ENCODE peak calls at places on chromosomes 11 and 22, in ten cellular contexts. I is transverse colon, D is heart left ventricle, M is gastrocnemius medialis, R is adrenal gland, F is endothelial cell of umbilical vein, W is ovary, Y is IMR-90, L is body of pancreas, Q is spleen. Z is an unnamed sample.
A peak's percentile ranks its signal among the peaks of the same experiment; 100 is the strongest.

GRCh38 chr11:114175706-114176105 is 116.2 kb downstream of the ZBTB16 start:
- DNase-seq in R (no peak), Q (no peak), W (no peak), I (no peak), F (no peak), M (no peak), D (no peak), Y (no peak), L (no peak), Z (no peak)

GRCh38 chr11:90448280-90448679 is 225.4 kb upstream of the CHORDC1 start:
- DNase-seq in R (no peak), D (no peak), W (no peak), L (no peak), I (no peak), F (no peak), Y (no peak), M (no peak), Q (no peak), Z (no peak)

GRCh38 chr11:35031869-35032268 is 107.1 kb upstream of the CD44 start:
- DNase-seq in Q (no peak), W (no peak), F (peak; percentile 20), Y (peak; percentile 70), M (no peak), R (no peak), D (no peak), I (no peak), L (no peak), Z (no peak)

GRCh38 chr11:93887111-93887510 is 36.7 kb upstream of the VSTM5 start:
- DNase-seq in R (no peak), W (no peak), Q (no peak), I (no peak), M (no peak), L (no peak), F (no peak), Y (no peak), D (no peak), Z (no peak)

GRCh38 chr22:17013396-17014100 is 5.5 kb upstream of the GAB4 start:
- DNase-seq in L (no peak), I (no peak), F (no peak), D (no peak), W (no peak), M (no peak), Q (no peak), R (no peak), Y (no peak), Z (no peak)

GRCh38 chr11:74185695-74186094 is 14.6 kb downstream of the PPME1 start:
- DNase-seq in I (no peak), M (no peak), Q (no peak), R (no peak), F (no peak), Y (peak; percentile 83), L (no peak), D (no peak), W (no peak), Z (no peak)

GRCh38 chr11:75852406-75853017 is 37.5 kb downstream of the UVRAG start:
- DNase-seq in D (no peak), Q (no peak), L (no peak), I (no peak), R (no peak), Y (no peak), W (no peak), M (no peak), F (no peak), Z (no peak)

GRCh38 chr11:69662021-69662698 is 13.0 kb downstream of the LTO1 start:
- DNase-seq in D (peak; percentile 64), R (no peak), Q (peak; percentile 35), Y (no peak), I (no peak), F (no peak), L (peak; percentile 27), W (no peak), M (no peak), Z (no peak)

GRCh38 chr11:113562981-113563461 is 87.8 kb upstream of the DRD2 start:
- DNase-seq in D (no peak), F (no peak), L (no peak), I (no peak), Q (no peak), R (no peak), Y (no peak), M (no peak), W (no peak), Z (no peak)

GRCh38 chr11:46856605-46857339 is 10.7 kb upstream of the CKAP5 start:
- DNase-seq in D (no peak), F (no peak), M (no peak), L (no peak), Y (no peak), W (no peak), R (no peak), Q (no peak), I (no peak), Z (no peak)

GRCh38 chr22:18954333-18954732 is 18.2 kb upstream of the PRODH start:
- DNase-seq in Q (peak; percentile 92), L (peak; percentile 76), F (peak; percentile 46), M (peak; percentile 17), I (peak; percentile 57), Y (peak; percentile 25), W (peak; percentile 44), D (peak; percentile 86), R (peak; percentile 70), Z (peak; percentile 71)

GRCh38 chr11:84993386-84993785 is 633.8 kb downstream of the DLG2 start:
- DNase-seq in F (no peak), R (no peak), Q (no peak), L (no peak), Y (no peak), M (no peak), D (no peak), I (peak; percentile 11), W (no peak), Z (no peak)

GRCh38 chr11:45156731-45157130 is 10.3 kb downstream of the PRDM11 start:
- DNase-seq in F (no peak), D (peak; percentile 15), R (no peak), Y (no peak), Q (peak; percentile 23), L (no peak), W (no peak), M (no peak), I (no peak), Z (peak; percentile 38)

GRCh38 chr11:3807856-3808845 is at the start of gene PGAP2:
- DNase-seq in W (peak; percentile 59), Q (peak; percentile 93), D (peak; percentile 83), F (peak; percentile 57), R (peak; percentile 52), I (peak; percentile 77), Y (peak; percentile 35), M (peak; percentile 26), L (peak; percentile 59), Z (peak; percentile 71)

GRCh38 chr11:77473801-77474508 is at the start of gene PAK1:
- DNase-seq in I (peak; percentile 96), Y (peak; percentile 86), D (peak; percentile 87), M (peak; percentile 65), R (peak; percentile 86), F (peak; percentile 49), Q (peak; percentile 94), L (peak; percentile 94), W (peak; percentile 96), Z (peak; percentile 88)

DNA sequence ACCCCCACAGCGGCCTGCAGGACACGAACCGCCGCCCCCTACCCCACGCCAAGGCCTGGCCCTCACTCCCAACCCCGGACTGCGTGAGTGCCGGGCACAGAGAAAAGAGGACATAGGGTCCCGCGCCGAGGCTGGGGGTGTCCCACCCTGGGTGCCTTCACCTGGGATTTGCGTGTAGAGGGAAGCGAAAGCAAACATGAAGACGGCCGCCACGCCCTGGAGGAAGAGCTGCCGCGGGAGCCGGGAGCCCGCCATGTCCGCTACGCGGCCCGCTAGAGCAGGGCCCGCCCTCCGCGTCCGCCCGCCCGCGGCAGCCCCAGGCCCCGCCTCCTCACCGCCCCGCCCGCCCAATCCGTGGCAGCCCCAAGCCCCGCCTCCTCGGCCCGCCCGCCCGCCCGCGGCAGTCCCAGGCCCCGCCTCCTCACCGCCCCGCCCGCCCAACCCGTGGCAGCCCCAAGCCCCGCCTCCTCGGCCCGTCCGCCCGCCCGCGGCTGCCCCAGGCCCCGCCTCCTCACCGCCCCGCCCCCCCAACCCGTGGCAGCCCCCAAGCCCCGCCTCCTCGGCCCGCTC is at the start of gene LMF2:
- DNase-seq in D (peak; percentile 95), I (peak; percentile 95), F (peak; percentile 76), R (no peak), M (peak; percentile 78), L (peak; percentile 92), W (peak; percentile 93), Y (no peak), Q (peak; percentile 99), Z (peak; percentile 89)
- TF ChIP-seq POLR2A in D (no peak), I (peak; percentile 45), F (peak; percentile 47), R (peak; percentile 8), M (peak; percentile 27), L (peak; percentile 24), W (peak; percentile 48), Y (peak; percentile 69), Q (no peak), Z (no peak)

DNA sequence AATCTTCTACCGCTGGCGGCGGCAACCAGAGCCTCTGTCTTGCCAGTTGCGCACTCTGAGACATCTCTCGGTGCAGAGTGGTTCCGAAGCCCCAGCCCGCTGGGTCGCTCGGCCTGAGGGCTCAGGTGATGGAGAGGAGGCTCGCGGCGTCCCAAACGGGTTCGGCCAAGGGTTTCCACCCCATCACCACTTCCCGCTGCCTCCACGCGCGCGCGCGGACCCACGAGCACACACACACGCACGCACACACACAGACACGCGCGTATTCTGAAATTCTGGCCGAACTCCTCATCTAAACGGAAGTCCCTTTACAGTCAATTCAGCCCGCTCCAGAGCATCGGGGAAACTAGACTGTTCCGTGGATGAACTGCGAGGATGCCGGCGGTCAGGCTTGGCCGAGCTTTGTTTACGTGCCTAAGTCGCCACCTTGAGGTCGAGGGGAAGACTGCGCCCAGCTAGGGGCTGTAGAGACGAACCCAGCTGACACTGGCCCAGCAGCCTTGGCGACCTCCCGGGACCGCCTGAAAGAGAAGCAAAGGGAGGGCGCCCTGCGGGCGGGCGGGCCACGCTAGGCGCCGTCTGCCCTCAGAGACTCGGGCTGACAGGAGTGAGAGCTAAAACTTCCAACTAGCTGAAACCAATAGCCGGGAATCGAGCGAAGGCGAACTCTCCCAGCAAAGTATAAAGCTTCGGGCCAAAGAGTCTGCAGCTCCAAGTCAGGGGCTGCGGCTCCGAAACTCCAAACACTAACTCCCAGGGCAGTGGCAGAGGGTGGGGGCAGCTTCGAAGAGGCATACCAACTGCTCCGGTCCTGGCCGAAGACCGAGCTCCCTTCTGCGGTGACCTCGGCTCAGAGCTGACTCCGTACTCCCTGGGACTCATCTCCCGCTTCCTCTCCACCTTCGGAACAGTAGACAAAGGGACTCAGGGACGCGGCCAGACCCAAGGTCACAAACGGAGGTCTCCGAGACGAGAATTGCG is 124.8 kb upstream of the C11orf58 start:
- DNase-seq in L (peak; percentile 91), Q (peak; percentile 90), W (peak; percentile 82), D (peak; percentile 91), M (peak; percentile 77), F (peak; percentile 71), I (peak; percentile 83), Y (peak; percentile 83), R (peak; percentile 93), Z (peak; percentile 71)
- H3K27me3 ChIP-seq in L (no peaks in the 10 kb centered on the region), Q (peaks cover 96% of the 10 kb centered on the region), W (no peaks in the 10 kb centered on the region), D (peaks cover 5% of the 10 kb centered on the region), M (peaks cover 4% of the 10 kb centered on the region), F (peaks cover 42% of the 10 kb centered on the region), I (peaks cover 100% of the 10 kb centered on the region), Y (peaks cover 2% of the 10 kb centered on the region), R (peaks cover 18% of the 10 kb centered on the region), Z (peaks cover 76% of the 10 kb centered on the region)

GRCh38 chr11:9769621-9770020 is 105.7 kb downstream of the SWAP70 start:
- DNase-seq in Y (no peak), Q (no peak), F (no peak), I (no peak), L (no peak), W (no peak), M (no peak), D (no peak), R (no peak), Z (no peak)
- TF ChIP-seq POLR2A in Y (no peak), Q (no peak), F (no peak), I (no peak), L (no peak), W (no peak), M (no peak), D (no peak), R (no peak), Z (no peak)

GRCh38 chr11:115848080-115848479 is 343.9 kb upstream of the CADM1 start:
- DNase-seq in Y (no peak), D (no peak), I (no peak), F (no peak), Q (no peak), M (no peak), R (no peak), W (no peak), L (no peak), Z (no peak)
- H3K27me3 ChIP-seq in Y (no peaks in the 10 kb centered on the region), D (no peaks in the 10 kb centered on the region), I (no peaks in the 10 kb centered on the region), F (no peaks in the 10 kb centered on the region), Q (peaks cover 6% of the 10 kb centered on the region), M (no peaks in the 10 kb centered on the region), R (no peaks in the 10 kb centered on the region), W (no peaks in the 10 kb centered on the region), L (no peaks in the 10 kb centered on the region), Z (no peaks in the 10 kb centered on the region)